ENCODE peak calls at places on chromosomes 7 and 10, in four cellular contexts. R is H1, H is GM12878, X is K562. A is an unnamed sample.

GRCh38 chr7:24395512-24395911 is 111.5 kb downstream of the NPY start:
- DNase-seq in R (no peak), H (no peak), X (peak), A (no peak)

GRCh38 chr10:77268721-77269120 is 368.9 kb downstream of the KCNMA1 start:
- DNase-seq in R (no peak), H (no peak), X (no peak), A (no peak)

GRCh38 chr10:117130346-117130745 is 7.7 kb downstream of the VAX1 start:
- DNase-seq in R (no peak), H (no peak), X (no peak), A (no peak)

GRCh38 chr10:1173091-1173490 is 116.9 kb downstream of the WDR37 start:
- DNase-seq in R (no peak), H (no peak), X (no peak), A (no peak)

GRCh38 chr10:127989481-127989964 is 82.6 kb downstream of the PTPRE start:
- DNase-seq in R (no peak), H (no peak), X (no peak), A (no peak)

GRCh38 chr7:85750454-85750949 is 563.6 kb upstream of the SEMA3D start:
- DNase-seq in R (peak), H (no peak), X (peak), A (peak)

GRCh38 chr7:104207731-104208420 is at the start of gene ORC5:
- DNase-seq in R (peak), H (peak), X (peak), A (peak)

GRCh38 chr7:116669769-116670168 is 2.2 kb upstream of the MET start:
- DNase-seq in R (no peak), H (no peak), X (no peak), A (no peak)

GRCh38 chr10:116160271-116160670 is 112.7 kb downstream of the GFRA1 start:
- DNase-seq in R (no peak), H (no peak), X (no peak), A (no peak)

GRCh38 chr10:43252785-43253341 is 14.0 kb downstream of the RASGEF1A start:
- DNase-seq in R (no peak), H (no peak), X (no peak), A (no peak)

GRCh38 chr10:43253461-43254198 is 13.2 kb downstream of the RASGEF1A start:
- DNase-seq in R (no peak), H (no peak), X (no peak), A (no peak)

GRCh38 chr10:43254881-43255643 is 11.8 kb downstream of the RASGEF1A start:
- DNase-seq in R (no peak), H (no peak), X (no peak), A (no peak)

GRCh38 chr10:43255644-43256431 is 11.0 kb downstream of the RASGEF1A start:
- DNase-seq in R (no peak), H (no peak), X (peak), A (peak)

DNA sequence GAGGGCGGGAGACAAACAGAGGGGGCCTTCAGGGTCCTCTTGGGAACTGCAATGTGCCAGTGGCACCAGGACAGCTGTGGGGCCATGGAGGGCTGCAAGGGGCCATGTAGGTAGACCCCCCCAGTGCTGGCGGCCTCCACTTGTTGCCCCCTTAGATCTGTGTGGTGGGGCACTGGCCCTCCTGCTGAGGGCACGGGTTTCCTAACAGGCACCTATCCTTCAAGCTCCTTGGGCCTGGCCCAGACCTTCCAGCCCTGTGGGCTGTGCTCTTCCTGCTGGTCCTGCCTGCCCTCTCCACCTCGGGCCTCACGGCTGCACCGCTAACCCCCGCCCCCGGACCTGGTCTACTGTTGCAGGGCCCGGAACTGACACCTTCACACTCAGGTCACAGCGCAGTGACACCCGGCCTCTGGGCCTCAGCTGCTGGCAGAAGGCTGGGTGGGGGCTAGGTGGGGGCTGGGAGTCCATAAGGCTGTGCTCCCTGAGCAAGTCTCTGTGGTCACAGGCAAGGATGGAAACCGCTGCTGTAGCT is 12.6 kb downstream of the RASGEF1A start:
- DNase-seq in R (no peak), H (no peak), X (no peak), A (no peak)
- TF ChIP-seq CBX5 in R (no peak), H (no peak), X (no peak), A (no peak)

GRCh38 chr10:75263806-75264205 is 28.0 kb upstream of the COMTD1 start:
- DNase-seq in R (no peak), H (no peak), X (no peak), A (no peak)
- H3K4me2 ChIP-seq in R (no peak), H (no peak), X (no peak), A (no peak)

GRCh38 chr10:118983263-118983662 is 46.3 kb upstream of the NANOS1 start:
- DNase-seq in R (no peak), H (peak), X (no peak), A (peak)
- TF ChIP-seq CBX5 in R (no peak), H (no peak), X (no peak), A (no peak)

DNA sequence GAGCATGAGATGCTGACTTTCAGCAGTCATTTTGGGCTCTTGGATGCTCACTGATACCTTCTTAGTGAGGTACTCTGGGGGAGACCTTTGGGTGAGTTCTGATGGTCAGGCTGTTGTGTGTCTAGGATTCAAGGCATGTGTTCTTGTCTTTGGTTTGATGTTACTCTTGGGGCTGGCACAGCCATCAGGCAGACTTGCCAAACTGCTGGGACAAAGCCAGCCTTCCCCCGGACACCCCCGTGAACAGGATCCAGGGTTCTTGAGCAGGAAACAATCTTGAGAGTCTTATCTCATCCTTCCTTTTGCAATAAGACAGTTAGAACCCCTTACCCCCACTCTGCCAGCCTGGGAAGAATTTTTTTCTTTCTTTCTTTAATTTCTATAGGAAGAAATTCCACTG is 42.2 kb downstream of the SUFU start:
- DNase-seq in R (no peak), H (no peak), X (no peak), A (no peak)
- H3K4me2 ChIP-seq in R (no peak), H (no peak), X (no peak), A (no peak)

GRCh38 chr7:36752026-36752735 is 27.9 kb upstream of the AOAH start:
- DNase-seq in R (no peak), H (no peak), X (no peak), A (no peak)

GRCh38 chr7:36760856-36761762 is 36.8 kb upstream of the AOAH start:
- DNase-seq in R (no peak), H (no peak), X (no peak), A (peak)

GRCh38 chr7:36758879-36759278 is 34.6 kb upstream of the AOAH start:
- DNase-seq in R (no peak), H (no peak), X (no peak), A (no peak)

DNA sequence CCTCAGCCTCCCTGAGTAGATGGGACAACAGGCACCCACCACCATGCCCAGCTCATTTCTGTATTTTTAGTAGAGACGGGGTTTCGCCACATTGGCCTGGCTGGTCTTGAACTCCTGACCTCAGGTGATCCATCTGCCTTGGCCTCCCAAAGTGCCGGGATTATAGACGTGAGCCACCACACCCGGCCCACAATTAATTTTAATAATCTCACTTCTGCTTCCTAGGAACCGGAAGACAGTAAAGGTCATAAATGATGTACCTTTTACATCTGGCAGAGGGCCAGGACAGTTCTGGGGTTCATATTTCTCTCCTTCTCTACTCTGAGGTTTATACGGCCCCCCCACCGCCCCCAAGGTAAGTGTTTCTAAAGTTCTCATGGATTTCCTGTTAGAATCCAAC is 31.2 kb upstream of the AOAH start:
- DNase-seq in R (no peak), H (no peak), X (no peak), A (no peak)
- TF ChIP-seq CBX5 in R (no peak), H (no peak), X (no peak), A (no peak)

GRCh38 chr10:32050145-32050544 is 6.1 kb downstream of the KIF5B start:
- DNase-seq in R (no peak), H (no peak), X (no peak), A (no peak)

GRCh38 chr10:32048282-32048681 is 7.9 kb downstream of the KIF5B start:
- DNase-seq in R (no peak), H (no peak), X (no peak), A (no peak)

GRCh38 chr10:32054087-32054486 is 2.1 kb downstream of the KIF5B start:
- DNase-seq in R (no peak), H (no peak), X (no peak), A (peak)

DNA sequence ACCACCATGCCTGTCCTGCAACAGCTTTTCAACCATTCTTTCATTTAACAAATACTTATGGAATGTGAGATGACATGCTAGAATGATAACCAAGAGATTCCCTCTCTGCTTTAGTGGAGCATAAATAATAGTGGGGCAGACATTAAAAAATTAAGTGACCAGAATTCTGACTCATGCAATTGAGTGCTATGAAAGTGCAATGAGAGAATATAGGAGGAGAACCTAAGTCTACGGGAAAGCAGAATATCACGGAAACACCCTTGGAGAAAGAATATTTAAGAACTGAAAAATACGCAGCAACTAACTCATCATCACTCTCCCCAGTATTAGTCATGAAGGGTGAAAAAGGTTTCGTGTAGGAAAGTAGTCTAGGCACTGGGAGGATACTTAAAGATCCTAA is 7.1 kb downstream of the KIF5B start:
- DNase-seq in R (no peak), H (no peak), X (no peak), A (no peak)
- H3K4me2 ChIP-seq in R (no peak), H (peak), X (no peak), A (peak)

GRCh38 chr10:6065845-6066244 is 3.7 kb upstream of the IL2RA start:
- DNase-seq in R (no peak), H (no peak), X (no peak), A (no peak)
- TF ChIP-seq CBX5 in R (no peak), H (no peak), X (no peak), A (no peak)

GRCh38 chr10:92239185-92239599 is 51.7 kb downstream of the CPEB3 start:
- DNase-seq in R (no peak), H (no peak), X (no peak), A (no peak)

GRCh38 chr10:92240289-92241157 is 50.4 kb downstream of the CPEB3 start:
- DNase-seq in R (no peak), H (peak), X (peak), A (peak)

GRCh38 chr10:92238586-92239098 is 52.2 kb downstream of the CPEB3 start:
- DNase-seq in R (no peak), H (no peak), X (peak), A (peak)

GRCh38 chr10:92241158-92241500 is 49.7 kb downstream of the CPEB3 start:
- DNase-seq in R (no peak), H (no peak), X (peak), A (peak)

DNA sequence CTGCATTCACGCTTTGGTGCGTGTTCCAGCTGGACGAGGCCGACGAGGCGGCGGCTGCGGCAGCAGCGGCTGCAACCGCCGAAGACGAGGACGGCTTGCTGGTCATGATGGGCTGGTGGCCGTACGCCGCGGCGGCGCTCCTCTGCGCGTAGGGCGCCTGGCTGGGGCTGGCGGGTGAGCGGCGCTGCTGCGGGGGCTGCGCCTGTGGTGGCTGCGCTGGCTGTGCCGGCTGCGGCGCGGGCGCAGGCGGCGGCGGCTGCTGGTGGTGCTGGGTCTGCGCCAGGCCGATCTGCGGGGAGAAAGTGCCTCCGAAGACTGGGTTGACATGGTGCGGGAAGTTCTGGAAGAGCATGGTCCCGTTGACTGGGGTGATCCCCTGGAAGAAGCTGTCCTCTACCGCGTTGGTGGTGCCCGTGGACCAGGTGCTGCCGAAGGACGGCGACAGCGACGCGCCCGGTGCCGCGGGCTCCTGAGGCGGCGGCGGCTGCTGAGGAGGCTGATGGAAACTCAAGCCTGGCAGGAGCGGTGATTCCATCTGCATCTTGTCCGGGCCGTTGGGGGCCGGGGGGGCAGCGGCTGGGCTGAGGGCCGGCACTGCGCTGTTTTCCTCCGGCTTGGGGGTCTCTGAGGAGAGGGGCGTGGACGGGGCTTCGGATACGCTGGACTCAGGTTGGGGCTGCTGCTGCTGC is 51.1 kb downstream of the CPEB3 start:
- DNase-seq in R (no peak), H (no peak), X (no peak), A (no peak)
- H3K4me2 ChIP-seq in R (peak), H (peak), X (peak), A (peak)

A was measured in HepG2.